ENCODE peak calls at places on chromosomes 11 and 22, in six cellular contexts. R, F, J, E, I and N are unnamed samples.

GRCh38 chr11:71565263-71565662 is at the start of gene KRTAP5-10:
- ATAC-seq in R (no peak), F (no peak), J (no peak), E (no peak), I (no peak), N (no peak)

GRCh38 chr11:115843116-115843515 is 338.9 kb upstream of the CADM1 start:
- ATAC-seq in R (no peak), F (no peak), J (no peak), E (no peak), I (no peak), N (no peak)

GRCh38 chr11:130854483-130854882 is 61.8 kb downstream of the SNX19 start:
- ATAC-seq in R (no peak), F (peak; percentile 75), J (no peak), E (no peak), I (no peak), N (no peak)

GRCh38 chr22:25120093-25120561 is 79.5 kb upstream of the CRYBB3 start:
- ATAC-seq in R (peak; percentile 98), F (peak; percentile 91), J (peak; percentile 69), E (peak; percentile 58), I (no peak), N (peak; percentile 57)

GRCh38 chr11:61378713-61379313 is 13.6 kb upstream of the TMEM216 start:
- ATAC-seq in R (peak; percentile 87), F (no peak), J (peak; percentile 91), E (peak; percentile 49), I (no peak), N (peak; percentile 98)

GRCh38 chr11:84430661-84431060 is 1144.5 kb upstream of the CCDC90B start:
- ATAC-seq in R (no peak), F (no peak), J (no peak), E (no peak), I (no peak), N (no peak)

GRCh38 chr11:119691701-119692546 is 37.1 kb downstream of the NECTIN1 start:
- ATAC-seq in R (no peak), F (no peak), J (no peak), E (no peak), I (no peak), N (no peak)

GRCh38 chr11:111327908-111328624 is 29.7 kb downstream of the POU2AF3 start:
- ATAC-seq in R (no peak), F (no peak), J (no peak), E (peak; percentile 92), I (no peak), N (no peak)

GRCh38 chr11:10943968-10944367 is 86.1 kb upstream of the ZBED5 start:
- ATAC-seq in R (no peak), F (no peak), J (peak; percentile 49), E (peak; percentile 40), I (no peak), N (no peak)

GRCh38 chr11:93529707-93530467 is 13.3 kb downstream of the SMCO4 start:
- ATAC-seq in R (peak; percentile 84), F (peak; percentile 10), J (no peak), E (no peak), I (no peak), N (peak; percentile 32)

GRCh38 chr11:130165601-130166456 is 6.2 kb downstream of the ST14 start:
- ATAC-seq in R (no peak), F (peak; percentile 42), J (no peak), E (no peak), I (no peak), N (peak; percentile 31)

GRCh38 chr11:93622043-93622442 is 39.4 kb upstream of the CEP295 start:
- ATAC-seq in R (no peak), F (peak; percentile 58), J (no peak), E (no peak), I (peak; percentile 64), N (no peak)

GRCh38 chr11:7031346-7031957 is 11.2 kb downstream of the NLRP14 start:
- ATAC-seq in R (no peak), F (peak; percentile 27), J (no peak), E (no peak), I (peak; percentile 31), N (no peak)

GRCh38 chr11:6682591-6682935 is 577 bp downstream of the MRPL17 start:
- ATAC-seq in R (peak; percentile 18), F (peak; percentile 14), J (no peak), E (no peak), I (peak; percentile 9), N (no peak)

GRCh38 chr22:47146941-47147340 is 384.5 kb downstream of the TBC1D22A start:
- ATAC-seq in R (no peak), F (no peak), J (no peak), E (no peak), I (no peak), N (no peak)

GRCh38 chr11:9831122-9831521 is 167.2 kb downstream of the SWAP70 start:
- ATAC-seq in R (no peak), F (no peak), J (no peak), E (no peak), I (no peak), N (no peak)

GRCh38 chr11:93166194-93166593 is 31.6 kb downstream of the SLC36A4 start:
- ATAC-seq in R (no peak), F (no peak), J (no peak), E (no peak), I (no peak), N (no peak)

DNA sequence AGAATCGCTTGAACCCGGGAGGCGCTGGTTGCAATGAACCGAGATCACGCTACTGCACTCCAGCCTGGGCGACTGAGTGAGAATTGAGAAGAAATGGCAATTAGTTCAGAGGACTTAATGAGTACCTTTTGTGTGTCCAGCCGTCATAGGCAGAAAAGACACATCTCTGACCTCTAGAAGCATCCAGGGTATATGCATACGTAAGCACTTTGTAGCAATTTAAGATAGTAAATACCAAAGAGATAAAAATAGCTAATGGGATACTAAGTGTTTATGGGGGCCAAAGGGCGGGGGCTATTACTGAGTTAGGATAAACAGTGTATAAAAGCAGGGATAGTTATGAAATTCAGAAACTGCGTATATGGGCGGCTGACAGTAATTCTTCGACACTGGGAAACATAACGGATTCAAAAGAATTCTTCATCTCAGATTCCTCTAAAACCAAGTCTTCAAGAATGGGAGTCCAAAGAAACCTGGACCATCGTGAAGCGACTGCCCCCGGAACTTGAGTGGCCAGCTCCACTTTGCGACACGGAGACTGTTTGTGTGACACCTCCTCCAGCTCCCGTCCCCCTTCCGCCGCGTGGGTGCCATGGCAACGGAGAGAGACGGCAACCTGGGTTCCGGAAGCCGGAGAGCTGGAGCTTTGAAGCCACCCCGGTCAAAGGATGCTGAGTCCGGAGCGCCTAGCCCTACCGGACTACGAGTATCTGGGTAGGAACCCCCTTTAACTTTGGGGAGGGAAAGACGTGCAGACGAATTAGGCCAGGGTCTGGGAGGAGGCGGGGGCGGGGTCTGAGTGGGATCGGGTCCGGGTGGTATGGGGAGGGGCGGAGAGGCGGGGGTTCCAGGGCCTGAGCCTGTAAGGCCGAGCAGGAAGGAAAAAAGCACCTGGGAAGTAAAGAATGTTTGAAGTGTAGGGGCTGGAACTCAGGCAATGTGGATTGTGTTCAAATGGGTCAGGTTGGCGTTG is at the start of gene CSTPP1:
- ATAC-seq in R (peak; percentile 99), F (peak; percentile 99), J (peak; percentile 99), E (peak; percentile 95), I (peak; percentile 98), N (peak; percentile 96)
- TF ChIP-seq EP300 in R (no peak), F (no peak), J (no peak), E (no peak), I (peak; percentile 40), N (no peak)

GRCh38 chr11:62882428-62882742 is 1.7 kb downstream of the SLC3A2 start:
- ATAC-seq in R (no peak), F (no peak), J (no peak), E (no peak), I (no peak), N (no peak)

GRCh38 chr11:62880231-62880802 is 379 bp upstream of the SLC3A2 start:
- ATAC-seq in R (peak; percentile 44), F (peak; percentile 41), J (peak; percentile 25), E (peak; percentile 72), I (peak; percentile 21), N (peak; percentile 6)

GRCh38 chr11:62881579-62882427 is 1.1 kb downstream of the SLC3A2 start:
- ATAC-seq in R (peak; percentile 33), F (peak; percentile 78), J (peak; percentile 65), E (peak; percentile 88), I (peak; percentile 71), N (peak; percentile 88)

GRCh38 chr11:62879554-62879953 is 1.1 kb upstream of the SLC3A2 start:
- ATAC-seq in R (no peak), F (no peak), J (no peak), E (no peak), I (no peak), N (no peak)

DNA sequence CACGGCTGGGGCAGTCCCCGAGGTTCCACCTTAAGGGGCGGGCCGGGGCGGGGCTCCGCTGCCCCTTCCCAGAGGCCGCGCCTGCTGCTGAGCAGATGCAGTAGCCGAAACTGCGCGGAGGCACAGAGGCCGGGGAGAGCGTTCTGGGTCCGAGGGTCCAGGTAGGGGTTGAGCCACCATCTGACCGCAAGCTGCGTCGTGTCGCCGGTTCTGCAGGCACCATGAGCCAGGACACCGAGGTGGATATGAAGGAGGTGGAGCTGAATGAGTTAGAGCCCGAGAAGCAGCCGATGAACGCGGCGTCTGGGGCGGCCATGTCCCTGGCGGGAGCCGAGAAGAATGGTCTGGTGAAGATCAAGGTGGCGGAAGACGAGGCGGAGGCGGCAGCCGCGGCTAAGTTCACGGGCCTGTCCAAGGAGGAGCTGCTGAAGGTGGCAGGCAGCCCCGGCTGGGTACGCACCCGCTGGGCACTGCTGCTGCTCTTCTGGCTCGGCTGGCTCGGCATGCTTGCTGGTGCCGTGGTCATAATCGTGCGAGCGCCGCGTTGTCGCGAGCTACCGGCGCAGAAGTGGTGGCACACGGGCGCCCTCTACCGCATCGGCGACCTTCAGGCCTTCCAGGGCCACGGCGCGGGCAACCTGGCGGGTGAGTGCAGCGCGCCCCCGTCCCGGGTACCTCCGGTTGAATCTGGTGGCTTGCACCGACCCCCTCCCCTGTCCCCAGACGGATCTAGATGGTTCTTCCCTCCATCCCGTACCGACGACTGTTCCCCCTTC is at the start of gene SLC3A2:
- ATAC-seq in R (peak; percentile 91), F (peak; percentile 92), J (peak; percentile 94), E (peak; percentile 96), I (peak; percentile 88), N (peak; percentile 91)
- TF ChIP-seq EP300 in R (peak; percentile 2), F (peak; percentile 17), J (no peak), E (no peak), I (no peak), N (no peak)

GRCh38 chr22:29555065-29555644 is 1.6 kb upstream of the THOC5 start:
- ATAC-seq in R (no peak), F (no peak), J (no peak), E (no peak), I (no peak), N (no peak)
- TF ChIP-seq EP300 in R (no peak), F (no peak), J (no peak), E (no peak), I (no peak), N (no peak)

DNA sequence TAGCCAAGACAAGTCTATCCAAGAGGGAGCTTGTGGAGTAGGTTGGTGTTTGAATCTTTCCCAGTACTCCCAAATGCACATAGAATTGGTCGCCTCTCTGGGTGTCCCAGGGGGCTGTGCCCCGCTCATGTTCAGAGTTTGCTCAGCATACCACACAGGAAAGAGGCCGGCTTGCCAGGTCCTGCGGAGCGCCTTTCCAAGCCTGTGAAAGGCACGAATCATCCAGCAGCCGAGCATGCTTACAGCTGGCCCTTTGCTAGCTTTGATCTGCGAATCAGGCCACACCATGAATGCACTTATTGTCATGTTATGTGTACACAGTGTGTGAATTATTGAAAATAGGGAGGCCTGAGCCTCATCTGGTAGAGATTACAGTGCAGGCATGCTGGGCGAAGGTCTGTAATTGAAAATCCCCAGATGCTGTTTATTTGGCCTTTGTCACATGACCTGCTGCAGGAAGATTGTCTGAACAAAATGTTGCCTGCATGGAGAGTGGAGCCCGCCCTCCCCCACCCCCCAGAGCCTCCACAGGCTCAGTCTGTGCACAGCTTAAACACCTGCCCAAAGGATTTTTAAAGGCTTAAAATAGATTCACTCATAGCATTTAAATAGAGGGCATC is 163.3 kb upstream of the RASSF10 start:
- ATAC-seq in R (peak; percentile 97), F (no peak), J (peak; percentile 36), E (no peak), I (peak; percentile 62), N (peak; percentile 23)
- TF ChIP-seq EP300 in R (peak; percentile 87), F (no peak), J (no peak), E (no peak), I (no peak), N (no peak)

GRCh38 chr11:32297629-32298028 is 137.7 kb downstream of the WT1 start:
- ATAC-seq in R (no peak), F (peak; percentile 64), J (peak; percentile 84), E (no peak), I (peak; percentile 28), N (no peak)
- TF ChIP-seq EP300 in R (no peak), F (no peak), J (no peak), E (no peak), I (no peak), N (no peak)